ENCODE peak calls at places on chromosomes 1 and 21, in six cellular contexts. W, B, F, V, Y and J are unnamed samples.
A peak's percentile ranks its signal among the peaks of the same experiment; 100 is the strongest.

GRCh38 chr1:74731399-74732052 is 1.3 kb downstream of the CRYZ start:
- DNase-seq in W (peak; percentile 21), B (no peak), F (no peak), V (no peak), Y (no peak), J (no peak)

GRCh38 chr1:230274254-230274653 is 151.9 kb downstream of the PGBD5 start:
- DNase-seq in W (no peak), B (no peak), F (no peak), V (no peak), Y (no peak), J (no peak)

GRCh38 chr21:42833859-42834729 is 45.2 kb downstream of the WDR4 start:
- DNase-seq in W (no peak), B (no peak), F (no peak), V (peak; percentile 51), Y (no peak), J (no peak)

GRCh38 chr1:217562229-217562878 is 68.5 kb downstream of the GPATCH2 start:
- DNase-seq in W (peak; percentile 86), B (peak; percentile 3), F (no peak), V (no peak), Y (no peak), J (no peak)

GRCh38 chr1:225253784-225254183 is 174.1 kb downstream of the LBR start:
- DNase-seq in W (peak; percentile 3), B (no peak), F (no peak), V (no peak), Y (no peak), J (no peak)

GRCh38 chr21:26085100-26085499 is 85.5 kb downstream of the APP start:
- DNase-seq in W (peak; percentile 54), B (no peak), F (no peak), V (no peak), Y (no peak), J (no peak)

GRCh38 chr1:145996433-145997155 is at the start of gene TXNIP:
- DNase-seq in W (peak; percentile 96), B (peak; percentile 98), F (peak; percentile 92), V (peak; percentile 86), Y (peak; percentile 67), J (peak; percentile 97)

GRCh38 chr1:116770625-116771024 is 16.4 kb downstream of the CD2 start:
- DNase-seq in W (no peak), B (no peak), F (no peak), V (no peak), Y (no peak), J (no peak)

GRCh38 chr1:172704446-172705176 is 45.7 kb downstream of the FASLG start:
- DNase-seq in W (no peak), B (no peak), F (no peak), V (no peak), Y (no peak), J (no peak)

GRCh38 chr1:69862906-69863305 is 295.2 kb downstream of the LRRC7 start:
- DNase-seq in W (no peak), B (no peak), F (no peak), V (no peak), Y (no peak), J (no peak)

GRCh38 chr1:23539698-23540266 is 8.7 kb upstream of the E2F2 start:
- DNase-seq in W (peak; percentile 88), B (peak; percentile 99), F (peak; percentile 87), V (peak; percentile 98), Y (peak; percentile 99), J (peak; percentile 98)

GRCh38 chr1:177209357-177209756 is 38.6 kb downstream of the BRINP2 start:
- DNase-seq in W (peak; percentile 100), B (peak; percentile 10), F (no peak), V (no peak), Y (no peak), J (no peak)

GRCh38 chr1:111556318-111557037 is 53.0 kb upstream of the ADORA3 start:
- DNase-seq in W (no peak), B (no peak), F (no peak), V (no peak), Y (no peak), J (no peak)

GRCh38 chr1:226588484-226588883 is 39.9 kb downstream of the STUM start:
- DNase-seq in W (no peak), B (no peak), F (no peak), V (no peak), Y (no peak), J (no peak)

GRCh38 chr1:102174259-102174863 is 177.6 kb upstream of the OLFM3 start:
- DNase-seq in W (no peak), B (peak; percentile 63), F (no peak), V (peak; percentile 54), Y (no peak), J (peak; percentile 44)

GRCh38 chr1:24762133-24762676 is 17.0 kb downstream of the CLIC4 start:
- DNase-seq in W (peak; percentile 75), B (no peak), F (no peak), V (no peak), Y (peak; percentile 46), J (no peak)

DNA sequence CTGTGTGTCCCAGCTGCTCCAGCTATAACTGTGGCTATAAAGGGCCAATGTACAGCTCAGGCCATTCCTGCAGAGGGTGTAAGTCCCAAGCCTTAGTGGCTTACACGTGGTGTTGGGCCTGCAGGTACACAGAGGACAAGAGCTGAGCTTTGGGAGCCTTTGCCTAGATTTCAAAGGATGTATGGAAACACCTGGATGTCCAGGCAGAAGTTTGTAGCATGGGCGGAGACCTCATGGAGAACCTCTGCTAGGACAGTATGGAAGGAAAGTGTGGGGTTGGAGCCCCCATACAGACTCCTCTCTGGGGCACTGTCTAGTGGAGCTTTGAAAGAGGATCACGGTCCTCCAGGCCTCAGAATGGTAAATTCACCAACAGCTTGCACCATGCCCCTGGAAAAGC is 113.9 kb downstream of the RGS21 start:
- DNase-seq in W (no peak), B (no peak), F (no peak), V (no peak), Y (no peak), J (no peak)
- H3K4me2 ChIP-seq in W (no peak overlapping the region), B (no peak overlapping the region), F (no peak overlapping the region), V (no peak overlapping the region), Y (no peak overlapping the region), J (no peak overlapping the region)

GRCh38 chr21:46219591-46220239 is 8.9 kb downstream of the LSS start:
- DNase-seq in W (no peak), B (no peak), F (no peak), V (no peak), Y (no peak), J (no peak)
- H3K18ac ChIP-seq in W (no peak overlapping the region), B (no peak overlapping the region), F (no peak overlapping the region), V (no peak overlapping the region), Y (no peak overlapping the region), J (no peak overlapping the region)

GRCh38 chr21:38804030-38804616 is 1.6 kb upstream of the ETS2 start:
- DNase-seq in W (peak; percentile 60), B (no peak), F (no peak), V (no peak), Y (no peak), J (no peak)
- H3K4me2 ChIP-seq in W (no peak overlapping the region), B (no peak overlapping the region), F (no peak overlapping the region), V (peak overlapping the region; percentile 48), Y (no peak overlapping the region), J (peak overlapping the region; percentile 91)

GRCh38 chr1:36109041-36109679 is 15.9 kb downstream of the COL8A2 start:
- DNase-seq in W (peak; percentile 78), B (no peak), F (no peak), V (no peak), Y (no peak), J (no peak)
- H3K18ac ChIP-seq in W (no peak overlapping the region), B (no peak overlapping the region), F (peak overlapping the region; percentile 33), V (no peak overlapping the region), Y (no peak overlapping the region), J (no peak overlapping the region)

DNA sequence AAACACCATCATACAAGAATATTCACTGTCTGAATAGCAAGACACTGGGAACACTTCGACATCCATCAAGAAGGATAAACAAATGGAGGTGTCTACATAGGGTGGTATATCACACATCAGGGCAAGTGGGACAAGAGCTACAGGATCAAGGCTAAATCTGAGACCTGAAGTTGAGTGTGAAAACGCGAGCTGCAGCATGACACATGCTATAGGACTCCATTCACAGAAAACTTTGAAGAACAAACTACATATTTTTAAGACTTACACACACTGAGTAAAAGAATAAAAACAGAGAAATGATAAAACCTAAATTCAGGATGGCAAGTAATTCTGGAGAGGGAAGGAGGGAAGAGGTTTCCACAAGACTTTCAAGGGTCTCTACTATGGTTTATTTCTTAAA is 2.1 kb downstream of the TTC39A start:
- DNase-seq in W (peak; percentile 73), B (no peak), F (no peak), V (no peak), Y (no peak), J (no peak)
- H3K4me2 ChIP-seq in W (no peak overlapping the region), B (no peak overlapping the region), F (no peak overlapping the region), V (no peak overlapping the region), Y (no peak overlapping the region), J (no peak overlapping the region)

GRCh38 chr21:34187935-34188334 is 114.6 kb downstream of the MRPS6 start:
- DNase-seq in W (no peak), B (no peak), F (no peak), V (no peak), Y (no peak), J (no peak)
- H3K18ac ChIP-seq in W (no peak overlapping the region), B (no peak overlapping the region), F (no peak overlapping the region), V (no peak overlapping the region), Y (no peak overlapping the region), J (no peak overlapping the region)

GRCh38 chr1:68228833-68229232 is 3.5 kb downstream of the WLS start:
- DNase-seq in W (peak; percentile 41), B (no peak), F (no peak), V (no peak), Y (no peak), J (no peak)
- H3K4me2 ChIP-seq in W (peak overlapping the region; percentile 97), B (no peak overlapping the region), F (no peak overlapping the region), V (no peak overlapping the region), Y (peak overlapping the region; percentile 47), J (no peak overlapping the region)

GRCh38 chr1:54327386-54328116 is 78.6 kb downstream of the SSBP3 start:
- DNase-seq in W (peak; percentile 63), B (no peak), F (no peak), V (no peak), Y (no peak), J (no peak)
- H3K18ac ChIP-seq in W (peak overlapping the region; percentile 80), B (no peak overlapping the region), F (peak overlapping the region; percentile 60), V (peak overlapping the region; percentile 85), Y (no peak overlapping the region), J (peak overlapping the region; percentile 43)

GRCh38 chr1:1068077-1068373 is 6.1 kb downstream of the RNF223 start:
- DNase-seq in W (no peak), B (no peak), F (no peak), V (no peak), Y (no peak), J (no peak)
- H3K4me2 ChIP-seq in W (no peak overlapping the region), B (no peak overlapping the region), F (no peak overlapping the region), V (peak overlapping the region; percentile 42), Y (no peak overlapping the region), J (peak overlapping the region; percentile 55)